ENCODE peak calls at places on chromosomes 12 and 14, in four cellular contexts. One of them, this sample, is unnamed.

GRCh38 chr12:22173154-22173553 is 127.1 kb downstream of the CMAS start:
- DNase-seq in NCI-H1436: no peak
- DNase-seq in cardiac fibroblast: no peak
- DNase-seq in effector CD4-positive, alpha-beta T cell: no peak
- DNase-seq in this sample: no peak

GRCh38 chr12:71071466-71072097 is 86.2 kb downstream of the TSPAN8 start:
- DNase-seq in NCI-H1436: no peak
- DNase-seq in effector CD4-positive, alpha-beta T cell: no peak
- DNase-seq in cardiac fibroblast: no peak
- DNase-seq in this sample: no peak

GRCh38 chr12:68638171-68638570 is 27.5 kb downstream of the RAP1B start:
- DNase-seq in cardiac fibroblast: no peak
- DNase-seq in effector CD4-positive, alpha-beta T cell: no peak
- DNase-seq in NCI-H1436: no peak
- DNase-seq in this sample: no peak

GRCh38 chr12:110251381-110251780 is 29.7 kb upstream of the ATP2A2 start:
- DNase-seq in cardiac fibroblast: no peak
- DNase-seq in effector CD4-positive, alpha-beta T cell: no peak
- DNase-seq in NCI-H1436: no peak
- DNase-seq in this sample: no peak

GRCh38 chr12:68641138-68641537 is 30.4 kb downstream of the RAP1B start:
- DNase-seq in NCI-H1436: no peak
- DNase-seq in effector CD4-positive, alpha-beta T cell: no peak
- DNase-seq in cardiac fibroblast: no peak
- DNase-seq in this sample: no peak

GRCh38 chr14:37894463-37894862 is 299.0 kb downstream of the TTC6 start:
- DNase-seq in effector CD4-positive, alpha-beta T cell: no peak
- DNase-seq in NCI-H1436: no peak
- DNase-seq in cardiac fibroblast: no peak
- DNase-seq in this sample: no peak

GRCh38 chr14:34874386-34875030 is 652 bp downstream of the BAZ1A start:
- DNase-seq in effector CD4-positive, alpha-beta T cell: peak; percentile 50
- DNase-seq in NCI-H1436: peak; percentile 7
- DNase-seq in cardiac fibroblast: peak; percentile 57
- DNase-seq in this sample: peak; percentile 65

GRCh38 chr12:132404956-132405741 is 75.8 kb upstream of the GALNT9 start:
- DNase-seq in cardiac fibroblast: no peak
- DNase-seq in effector CD4-positive, alpha-beta T cell: no peak
- DNase-seq in NCI-H1436: no peak
- DNase-seq in this sample: no peak

GRCh38 chr12:108647936-108648287 is 14.2 kb upstream of the SELPLG start:
- DNase-seq in cardiac fibroblast: no peak
- DNase-seq in NCI-H1436: no peak
- DNase-seq in effector CD4-positive, alpha-beta T cell: no peak
- DNase-seq in this sample: no peak

GRCh38 chr12:47361389-47362031 is 281.8 kb upstream of the AMIGO2 start:
- DNase-seq in NCI-H1436: no peak
- DNase-seq in effector CD4-positive, alpha-beta T cell: peak; percentile 7
- DNase-seq in cardiac fibroblast: no peak
- DNase-seq in this sample: no peak

GRCh38 chr12:104055686-104056388 is 5.8 kb upstream of the GLT8D2 start:
- DNase-seq in effector CD4-positive, alpha-beta T cell: no peak
- DNase-seq in cardiac fibroblast: peak; percentile 90
- DNase-seq in NCI-H1436: no peak
- DNase-seq in this sample: peak; percentile 42

GRCh38 chr14:100168515-100168914 is 9.1 kb upstream of the DEGS2 start:
- DNase-seq in cardiac fibroblast: no peak
- DNase-seq in NCI-H1436: no peak
- DNase-seq in effector CD4-positive, alpha-beta T cell: no peak
- DNase-seq in this sample: no peak

GRCh38 chr12:122893208-122894151 is 2.4 kb downstream of the VPS37B start:
- DNase-seq in effector CD4-positive, alpha-beta T cell: no peak
- DNase-seq in NCI-H1436: no peak
- DNase-seq in cardiac fibroblast: no peak
- DNase-seq in this sample: no peak

GRCh38 chr12:42716521-42716920 is 127.0 kb upstream of the PRICKLE1 start:
- DNase-seq in cardiac fibroblast: peak; percentile 43
- DNase-seq in NCI-H1436: no peak
- DNase-seq in effector CD4-positive, alpha-beta T cell: no peak
- DNase-seq in this sample: no peak

GRCh38 chr14:106037380-106037779 is 511.0 kb downstream of the TMEM121 start:
- DNase-seq in effector CD4-positive, alpha-beta T cell: no peak
- DNase-seq in cardiac fibroblast: no peak
- DNase-seq in NCI-H1436: no peak
- DNase-seq in this sample: no peak

GRCh38 chr14:99229654-99230215 is 42.3 kb downstream of the BCL11B start:
- DNase-seq in cardiac fibroblast: no peak
- DNase-seq in effector CD4-positive, alpha-beta T cell: peak; percentile 42
- DNase-seq in NCI-H1436: no peak
- DNase-seq in this sample: peak; percentile 57

GRCh38 chr12:122538496-122538895 is 11.4 kb downstream of the KNTC1 start:
- DNase-seq in effector CD4-positive, alpha-beta T cell: no peak
- DNase-seq in NCI-H1436: no peak
- DNase-seq in cardiac fibroblast: no peak
- DNase-seq in this sample: no peak

GRCh38 chr14:72547999-72548398 is 345.9 kb downstream of the DPF3 start:
- DNase-seq in NCI-H1436: no peak
- DNase-seq in effector CD4-positive, alpha-beta T cell: no peak
- DNase-seq in cardiac fibroblast: peak; percentile 29
- DNase-seq in this sample: no peak

GRCh38 chr12:95319694-95320331 is 102.2 kb downstream of the VEZT start:
- DNase-seq in NCI-H1436: no peak
- DNase-seq in effector CD4-positive, alpha-beta T cell: no peak
- DNase-seq in cardiac fibroblast: no peak
- DNase-seq in this sample: no peak

GRCh38 chr14:92039073-92039719 is 663 bp downstream of the TRIP11 start:
- DNase-seq in cardiac fibroblast: peak; percentile 81
- DNase-seq in NCI-H1436: no peak
- DNase-seq in effector CD4-positive, alpha-beta T cell: no peak
- DNase-seq in this sample: peak; percentile 19

GRCh38 chr14:61586539-61587396 is 108.5 kb upstream of the HIF1A start:
- DNase-seq in cardiac fibroblast: peak; percentile 54
- DNase-seq in effector CD4-positive, alpha-beta T cell: no peak
- DNase-seq in NCI-H1436: no peak
- DNase-seq in this sample: no peak

GRCh38 chr12:115942346-115942745 is 335.1 kb downstream of the MED13L start:
- DNase-seq in NCI-H1436: no peak
- DNase-seq in cardiac fibroblast: no peak
- DNase-seq in effector CD4-positive, alpha-beta T cell: no peak
- DNase-seq in this sample: no peak

GRCh38 chr14:54637829-54638446 is 71.0 kb downstream of the SAMD4A start:
- DNase-seq in effector CD4-positive, alpha-beta T cell: no peak
- DNase-seq in NCI-H1436: no peak
- DNase-seq in cardiac fibroblast: peak; percentile 63
- DNase-seq in this sample: no peak

GRCh38 chr14:35336171-35337073 is 44.2 kb downstream of the PSMA6 start:
- DNase-seq in NCI-H1436: no peak
- DNase-seq in cardiac fibroblast: peak; percentile 100
- DNase-seq in effector CD4-positive, alpha-beta T cell: no peak
- DNase-seq in this sample: no peak

GRCh38 chr14:39034481-39035296 is 68.3 kb downstream of the SEC23A start:
- DNase-seq in effector CD4-positive, alpha-beta T cell: no peak
- DNase-seq in NCI-H1436: no peak
- DNase-seq in cardiac fibroblast: peak; percentile 32
- DNase-seq in this sample: no peak

GRCh38 chr12:30959110-30959710 is 32.7 kb downstream of the TSPAN11 start:
- DNase-seq in cardiac fibroblast: no peak
- DNase-seq in effector CD4-positive, alpha-beta T cell: no peak
- DNase-seq in NCI-H1436: no peak
- DNase-seq in this sample: no peak

GRCh38 chr12:123369209-123369608 is 4.6 kb upstream of the SBNO1 start:
- DNase-seq in NCI-H1436: no peak
- DNase-seq in effector CD4-positive, alpha-beta T cell: no peak
- DNase-seq in cardiac fibroblast: no peak
- DNase-seq in this sample: no peak

GRCh38 chr12:71214511-71215285 is 56.9 kb upstream of the TSPAN8 start:
- DNase-seq in cardiac fibroblast: no peak
- DNase-seq in effector CD4-positive, alpha-beta T cell: no peak
- DNase-seq in NCI-H1436: no peak
- DNase-seq in this sample: no peak

GRCh38 chr12:1927051-1927680 is 8.7 kb upstream of the CACNA2D4 start:
- DNase-seq in NCI-H1436: no peak
- DNase-seq in effector CD4-positive, alpha-beta T cell: no peak
- DNase-seq in cardiac fibroblast: no peak
- DNase-seq in this sample: no peak

GRCh38 chr12:43501705-43502104 is 50.3 kb downstream of the ADAMTS20 start:
- DNase-seq in cardiac fibroblast: peak; percentile 35
- DNase-seq in NCI-H1436: no peak
- DNase-seq in effector CD4-positive, alpha-beta T cell: no peak
- DNase-seq in this sample: no peak

GRCh38 chr14:71751264-71751663 is 181.0 kb upstream of the RGS6 start:
- DNase-seq in NCI-H1436: no peak
- DNase-seq in effector CD4-positive, alpha-beta T cell: no peak
- DNase-seq in cardiac fibroblast: no peak
- DNase-seq in this sample: no peak

GRCh38 chr14:101358726-101359125 is 202.6 kb upstream of the DIO3 start:
- DNase-seq in effector CD4-positive, alpha-beta T cell: no peak
- DNase-seq in NCI-H1436: no peak
- DNase-seq in cardiac fibroblast: no peak
- DNase-seq in this sample: no peak

GRCh38 chr14:68511727-68512047 is 281.2 kb downstream of the ZFP36L1 start:
- DNase-seq in NCI-H1436: no peak
- DNase-seq in cardiac fibroblast: no peak
- DNase-seq in effector CD4-positive, alpha-beta T cell: no peak
- DNase-seq in this sample: no peak

GRCh38 chr12:121964813-121965643 is 46.6 kb downstream of the CFAP251 start:
- DNase-seq in effector CD4-positive, alpha-beta T cell: no peak
- DNase-seq in cardiac fibroblast: peak; percentile 77
- DNase-seq in NCI-H1436: no peak
- DNase-seq in this sample: no peak

GRCh38 chr14:31550589-31550988 is 10.6 kb upstream of the NUBPL start:
- DNase-seq in effector CD4-positive, alpha-beta T cell: no peak
- DNase-seq in cardiac fibroblast: no peak
- DNase-seq in NCI-H1436: no peak
- DNase-seq in this sample: no peak

GRCh38 chr12:130526813-130527212 is 189.1 kb downstream of the PIWIL1 start:
- DNase-seq in NCI-H1436: no peak
- DNase-seq in effector CD4-positive, alpha-beta T cell: no peak
- DNase-seq in cardiac fibroblast: no peak
- DNase-seq in this sample: no peak

GRCh38 chr14:68394719-68395117 is 398.1 kb downstream of the ZFP36L1 start:
- DNase-seq in effector CD4-positive, alpha-beta T cell: no peak
- DNase-seq in NCI-H1436: no peak
- DNase-seq in cardiac fibroblast: no peak
- DNase-seq in this sample: no peak

GRCh38 chr12:57868870-57869609 is 22.5 kb upstream of the CTDSP2 start:
- DNase-seq in cardiac fibroblast: no peak
- DNase-seq in effector CD4-positive, alpha-beta T cell: no peak
- DNase-seq in NCI-H1436: peak; percentile 88
- DNase-seq in this sample: peak; percentile 84